ENCODE peak calls at places on chromosome 15, in four cellular contexts. One of them, this sample, is unnamed.

GRCh38 chr15:47506543-47507090 is 210.7 kb upstream of the SEMA6D start:
- DNase-seq in A549: no peak
- DNase-seq in HepG2: no peak
- DNase-seq in GM12878: no peak
- DNase-seq in this sample: no peak

GRCh38 chr15:37594431-37594830 is 340.0 kb upstream of the TMCO5A start:
- DNase-seq in A549: no peak
- DNase-seq in HepG2: no peak
- DNase-seq in GM12878: no peak
- DNase-seq in this sample: no peak

GRCh38 chr15:95659646-95660045 is 670.9 kb upstream of the NR2F2 start:
- DNase-seq in A549: no peak
- DNase-seq in HepG2: no peak
- DNase-seq in GM12878: no peak
- DNase-seq in this sample: no peak

GRCh38 chr15:60396100-60396499 is 1.7 kb downstream of the ANXA2 start:
- DNase-seq in A549: peak; percentile 69
- DNase-seq in HepG2: no peak
- DNase-seq in GM12878: no peak
- DNase-seq in this sample: no peak

GRCh38 chr15:70869346-70869745 is 15.4 kb upstream of the LARP6 start:
- DNase-seq in A549: no peak
- DNase-seq in HepG2: no peak
- DNase-seq in GM12878: no peak
- DNase-seq in this sample: no peak

GRCh38 chr15:96356494-96357455 is 26.3 kb downstream of the NR2F2 start:
- DNase-seq in A549: peak; percentile 84
- DNase-seq in HepG2: peak; percentile 54
- DNase-seq in GM12878: peak; percentile 47
- DNase-seq in this sample: peak; percentile 83

GRCh38 chr15:20349774-20350498 is 191.7 kb downstream of the GOLGA6L6 start:
- DNase-seq in A549: peak; percentile 9
- DNase-seq in HepG2: no peak
- DNase-seq in GM12878: no peak
- DNase-seq in this sample: no peak

GRCh38 chr15:80876034-80876433 is 96.9 kb downstream of the CEMIP start:
- DNase-seq in A549: no peak
- DNase-seq in HepG2: no peak
- DNase-seq in GM12878: no peak
- DNase-seq in this sample: no peak

GRCh38 chr15:38670142-38671002 is 105.8 kb upstream of the RASGRP1 start:
- DNase-seq in A549: no peak
- DNase-seq in HepG2: no peak
- DNase-seq in GM12878: no peak
- DNase-seq in this sample: no peak

GRCh38 chr15:63504247-63504978 is at the start of gene USP3:
- DNase-seq in A549: peak; percentile 97
- DNase-seq in HepG2: peak; percentile 86
- DNase-seq in GM12878: no peak
- DNase-seq in this sample: peak; percentile 95
- TF ChIP-seq POLR2A in A549: peak; percentile 47
- TF ChIP-seq POLR2A in HepG2: peak; percentile 80
- TF ChIP-seq POLR2A in GM12878: peak; percentile 85
- TF ChIP-seq POLR2A in this sample: peak; percentile 88

GRCh38 chr15:68187559-68187958 is 17.6 kb downstream of the CALML4 start:
- DNase-seq in A549: no peak
- DNase-seq in HepG2: no peak
- DNase-seq in GM12878: no peak
- DNase-seq in this sample: no peak
- TF ChIP-seq CHD4 in A549: no peak
- TF ChIP-seq CHD4 in HepG2: no peak
- TF ChIP-seq CHD4 in GM12878: no peak
- TF ChIP-seq CHD4 in this sample: no peak

DNA sequence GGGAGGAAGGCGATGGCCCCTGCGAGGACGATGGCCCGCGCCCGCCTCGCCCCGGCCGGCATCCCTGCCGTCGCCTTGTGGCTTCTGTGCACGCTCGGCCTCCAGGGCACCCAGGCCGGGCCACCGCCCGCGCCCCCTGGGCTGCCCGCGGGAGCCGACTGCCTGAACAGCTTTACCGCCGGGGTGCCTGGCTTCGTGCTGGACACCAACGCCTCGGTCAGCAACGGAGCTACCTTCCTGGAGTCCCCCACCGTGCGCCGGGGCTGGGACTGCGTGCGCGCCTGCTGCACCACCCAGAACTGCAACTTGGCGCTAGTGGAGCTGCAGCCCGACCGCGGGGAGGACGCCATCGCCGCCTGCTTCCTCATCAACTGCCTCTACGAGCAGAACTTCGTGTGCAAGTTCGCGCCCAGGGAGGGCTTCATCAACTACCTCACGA is 714 bp downstream of the SPINT1 start:
- DNase-seq in A549: no peak
- DNase-seq in HepG2: no peak
- DNase-seq in GM12878: no peak
- DNase-seq in this sample: peak; percentile 11
- TF ChIP-seq POLR2A in A549: no peak
- TF ChIP-seq POLR2A in HepG2: no peak
- TF ChIP-seq POLR2A in GM12878: no peak
- TF ChIP-seq POLR2A in this sample: no peak

GRCh38 chr15:68909601-68910000 is 20.7 kb upstream of the SPESP1 start:
- DNase-seq in A549: no peak
- DNase-seq in HepG2: no peak
- DNase-seq in GM12878: no peak
- DNase-seq in this sample: no peak

GRCh38 chr15:68910341-68910740 is 20.0 kb upstream of the SPESP1 start:
- DNase-seq in A549: no peak
- DNase-seq in HepG2: no peak
- DNase-seq in GM12878: no peak
- DNase-seq in this sample: no peak
- TF ChIP-seq CHD4 in A549: no peak
- TF ChIP-seq CHD4 in HepG2: no peak
- TF ChIP-seq CHD4 in GM12878: no peak
- TF ChIP-seq CHD4 in this sample: no peak